ENCODE peak calls at places on chromosomes 11 and 22, in seven cellular contexts. C is NB4, V is AG10803, S is epithelial cell of esophagus, T is astrocyte of the cerebellum, R is fibroblast of lung, E is WERI-Rb-1. A is an unnamed sample.

GRCh38 chr11:69401715-69402114 is 79.7 kb upstream of the LINC01488 start:
- DNase-seq in C (peak), V (no peak), S (no peak), T (no peak), R (no peak), E (no peak), A (no peak)

GRCh38 chr11:2919188-2919587 is 10.0 kb downstream of the PHLDA2 start:
- DNase-seq in C (no peak), V (no peak), S (no peak), T (no peak), R (no peak), E (no peak), A (no peak)

GRCh38 chr11:34904421-34904950 is 11.7 kb downstream of the APIP start:
- DNase-seq in C (peak), V (no peak), S (peak), T (no peak), R (no peak), E (no peak), A (no peak)

GRCh38 chr22:49415219-49415951 is 412.3 kb downstream of the BRD1 start:
- DNase-seq in C (no peak), V (no peak), S (no peak), T (no peak), R (no peak), E (no peak), A (no peak)

GRCh38 chr22:45680932-45681700 is 9.5 kb downstream of the ATXN10 start:
- DNase-seq in C (no peak), V (peak), S (no peak), T (no peak), R (peak), E (no peak), A (no peak)

GRCh38 chr11:108474664-108475485 is 7.5 kb upstream of the C11orf65 start:
- DNase-seq in C (no peak), V (no peak), S (no peak), T (no peak), R (no peak), E (no peak), A (peak)

GRCh38 chr22:24208012-24208749 is 26.9 kb downstream of the SUSD2 start:
- DNase-seq in C (peak), V (peak), S (peak), T (peak), R (peak), E (no peak), A (peak)

GRCh38 chr22:21592422-21592821 is 24.9 kb downstream of the UBE2L3 start:
- DNase-seq in C (no peak), V (no peak), S (no peak), T (no peak), R (no peak), E (no peak), A (no peak)

GRCh38 chr22:50064453-50064852 is 6.4 kb upstream of the TTLL8 start:
- DNase-seq in C (no peak), V (no peak), S (no peak), T (no peak), R (no peak), E (no peak), A (no peak)

GRCh38 chr11:134862796-134863195 is 450.8 kb upstream of the B3GAT1 start:
- DNase-seq in C (no peak), V (no peak), S (no peak), T (no peak), R (no peak), E (no peak), A (no peak)

GRCh38 chr11:2250485-2250884 is 19.9 kb downstream of the ASCL2 start:
- DNase-seq in C (no peak), V (no peak), S (no peak), T (no peak), R (no peak), E (no peak), A (no peak)

GRCh38 chr22:38882480-38882879 is 10.5 kb upstream of the CBX6 start:
- DNase-seq in C (no peak), V (peak), S (no peak), T (no peak), R (no peak), E (no peak), A (no peak)

GRCh38 chr11:102138223-102138622 is 28.0 kb downstream of the YAP1 start:
- DNase-seq in C (no peak), V (no peak), S (no peak), T (no peak), R (peak), E (no peak), A (no peak)

GRCh38 chr11:122375687-122376399 is 259.8 kb upstream of the BLID start:
- DNase-seq in C (no peak), V (peak), S (peak), T (no peak), R (peak), E (no peak), A (no peak)

GRCh38 chr11:104694259-104695070 is 203.8 kb downstream of the CASP12 start:
- DNase-seq in C (peak), V (peak), S (peak), T (peak), R (peak), E (no peak), A (no peak)

GRCh38 chr22:45585437-45585755 is 82.7 kb downstream of the FBLN1 start:
- DNase-seq in C (no peak), V (peak), S (no peak), T (no peak), R (peak), E (no peak), A (no peak)

GRCh38 chr11:93732237-93732892 is 8.9 kb downstream of the TAF1D start:
- DNase-seq in C (no peak), V (no peak), S (no peak), T (no peak), R (no peak), E (no peak), A (no peak)

GRCh38 chr11:114738954-114739353 is 60.6 kb downstream of the NXPE2 start:
- DNase-seq in C (peak), V (peak), S (peak), T (peak), R (peak), E (peak), A (peak)

GRCh38 chr11:110356769-110357671 is 60.6 kb upstream of the RDX start:
- DNase-seq in C (no peak), V (peak), S (peak), T (no peak), R (peak), E (no peak), A (no peak)

GRCh38 chr11:100438366-100438765 is 248.7 kb upstream of the ARHGAP42 start:
- DNase-seq in C (no peak), V (no peak), S (no peak), T (no peak), R (no peak), E (no peak), A (no peak)

GRCh38 chr11:35752115-35752514 is 89.5 kb downstream of the TRIM44 start:
- DNase-seq in C (no peak), V (peak), S (peak), T (no peak), R (peak), E (no peak), A (no peak)

GRCh38 chr11:13316528-13316961 is 39.0 kb downstream of the BMAL1 start:
- DNase-seq in C (no peak), V (peak), S (peak), T (peak), R (peak), E (no peak), A (no peak)

GRCh38 chr22:29718949-29719893 is 582 bp upstream of the CABP7 start:
- DNase-seq in C (no peak), V (no peak), S (no peak), T (no peak), R (no peak), E (no peak), A (no peak)

GRCh38 chr11:57964660-57965059 is 59.0 kb upstream of the OR9Q1 start:
- DNase-seq in C (no peak), V (no peak), S (no peak), T (no peak), R (no peak), E (no peak), A (no peak)

GRCh38 chr22:45271667-45272188 is 13.0 kb upstream of the UPK3A start:
- DNase-seq in C (no peak), V (peak), S (no peak), T (no peak), R (no peak), E (peak), A (no peak)

GRCh38 chr22:39569066-39569465 is 1.5 kb upstream of the CACNA1I start:
- DNase-seq in C (no peak), V (no peak), S (no peak), T (no peak), R (no peak), E (no peak), A (no peak)

GRCh38 chr22:44831885-44832284 is 79.5 kb downstream of the ARHGAP8 start:
- DNase-seq in C (no peak), V (no peak), S (no peak), T (no peak), R (no peak), E (no peak), A (no peak)

GRCh38 chr22:44497218-44497903 is 672 bp downstream of the RTL6 start:
- DNase-seq in C (peak), V (peak), S (no peak), T (no peak), R (peak), E (peak), A (no peak)

GRCh38 chr11:72719144-72719543 is 33.1 kb downstream of the ARAP1 start:
- DNase-seq in C (peak), V (peak), S (no peak), T (peak), R (peak), E (no peak), A (no peak)

GRCh38 chr22:30187726-30188407 is 58.7 kb downstream of the LIF start:
- DNase-seq in C (no peak), V (peak), S (no peak), T (no peak), R (peak), E (no peak), A (peak)

GRCh38 chr11:12088047-12088481 is 22.3 kb upstream of the MICAL2 start:
- DNase-seq in C (peak), V (peak), S (peak), T (no peak), R (peak), E (peak), A (no peak)

GRCh38 chr11:124115782-124116616 is 749 bp downstream of the VWA5A start:
- DNase-seq in C (no peak), V (no peak), S (peak), T (no peak), R (no peak), E (no peak), A (no peak)

GRCh38 chr11:8066036-8066910 is 14.7 kb upstream of the TUB start:
- DNase-seq in C (no peak), V (no peak), S (no peak), T (no peak), R (peak), E (no peak), A (no peak)

GRCh38 chr11:30329150-30329940 is 6.4 kb downstream of the ARL14EP start:
- DNase-seq in C (no peak), V (no peak), S (peak), T (no peak), R (peak), E (no peak), A (no peak)

GRCh38 chr11:30328676-30329075 is 5.8 kb downstream of the ARL14EP start:
- DNase-seq in C (no peak), V (peak), S (no peak), T (no peak), R (peak), E (no peak), A (no peak)

DNA sequence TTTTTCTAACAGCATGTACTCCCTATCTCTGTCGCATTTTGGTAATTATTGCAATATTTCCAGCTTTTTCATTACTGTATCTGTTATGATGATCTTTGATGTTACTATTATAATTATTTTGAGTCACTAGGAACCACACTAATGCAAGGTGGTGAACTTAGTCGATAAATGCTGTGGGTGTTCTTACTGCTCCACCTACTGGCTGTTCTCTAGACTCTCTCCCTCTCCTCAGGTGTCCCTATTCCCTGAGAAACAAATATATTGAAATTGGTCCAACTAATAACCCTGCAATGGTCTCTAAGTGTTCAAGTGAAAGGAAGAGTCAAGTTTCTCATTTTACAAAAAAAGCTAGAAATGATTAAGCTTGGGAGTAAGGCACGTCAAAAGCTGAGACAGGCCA is 10.5 kb downstream of the ARL14EP start:
- DNase-seq in C (peak), V (no peak), S (peak), T (no peak), R (no peak), E (no peak), A (no peak)
- TF ChIP-seq CTCF in C (peak), V (peak), S (peak), T (peak), R (peak), E (peak), A (peak)

GRCh38 chr22:10780281-10780680 is 4747.7 kb upstream of the OR11H1 start:
- DNase-seq in C (no peak), V (no peak), S (no peak), T (no peak), R (no peak), E (no peak), A (no peak)
- H3K4me3 ChIP-seq in C (no peak), V (no peak), S (no peak), T (no peak), R (no peak), E (no peak), A (no peak)

GRCh38 chr11:74866557-74866956 is 82.3 kb downstream of the XRRA1 start:
- DNase-seq in C (no peak), V (no peak), S (no peak), T (no peak), R (no peak), E (no peak), A (no peak)

GRCh38 chr11:74871037-74871436 is 77.9 kb downstream of the XRRA1 start:
- DNase-seq in C (peak), V (no peak), S (no peak), T (no peak), R (no peak), E (no peak), A (no peak)

DNA sequence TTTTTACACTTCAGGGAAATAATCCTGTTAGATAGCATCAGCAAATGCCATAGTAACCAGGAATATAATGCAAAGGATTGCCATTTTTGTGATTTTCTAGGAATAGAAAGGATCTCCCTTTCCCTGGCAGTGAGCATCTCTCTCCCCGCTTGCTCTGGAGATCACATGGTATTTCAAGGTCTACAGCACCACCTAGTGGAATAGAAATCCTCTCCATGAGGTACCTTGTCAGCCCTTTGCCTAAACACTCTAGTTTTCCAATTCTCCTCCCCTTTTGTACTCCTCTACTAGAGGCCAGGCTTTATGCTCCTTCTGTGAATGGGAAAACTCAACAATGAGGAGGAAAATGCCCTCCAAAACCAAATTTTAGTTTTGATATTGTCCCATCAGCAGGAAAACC is 78.4 kb downstream of the XRRA1 start:
- DNase-seq in C (peak), V (peak), S (peak), T (peak), R (peak), E (peak), A (peak)
- TF ChIP-seq CTCF in C (peak), V (peak), S (peak), T (peak), R (peak), E (peak), A (peak)

GRCh38 chr22:35380537-35381423 is at the start of gene HMOX1:
- DNase-seq in C (peak), V (peak), S (peak), T (peak), R (peak), E (peak), A (peak)
- H3K4me3 ChIP-seq in C (peak), V (peak), S (peak), T (peak), R (peak), E (peak), A (peak)

GRCh38 chr11:47711816-47712215 is 3.4 kb downstream of the AGBL2 start:
- DNase-seq in C (no peak), V (no peak), S (no peak), T (no peak), R (no peak), E (no peak), A (no peak)

GRCh38 chr11:47714554-47715081 is 551 bp downstream of the AGBL2 start:
- DNase-seq in C (peak), V (peak), S (peak), T (no peak), R (peak), E (no peak), A (no peak)

GRCh38 chr11:47715082-47715669 is at the start of gene AGBL2:
- DNase-seq in C (peak), V (peak), S (peak), T (peak), R (peak), E (peak), A (no peak)

GRCh38 chr11:47720651-47721050 is 5.5 kb upstream of the AGBL2 start:
- DNase-seq in C (no peak), V (no peak), S (no peak), T (no peak), R (no peak), E (no peak), A (no peak)

DNA sequence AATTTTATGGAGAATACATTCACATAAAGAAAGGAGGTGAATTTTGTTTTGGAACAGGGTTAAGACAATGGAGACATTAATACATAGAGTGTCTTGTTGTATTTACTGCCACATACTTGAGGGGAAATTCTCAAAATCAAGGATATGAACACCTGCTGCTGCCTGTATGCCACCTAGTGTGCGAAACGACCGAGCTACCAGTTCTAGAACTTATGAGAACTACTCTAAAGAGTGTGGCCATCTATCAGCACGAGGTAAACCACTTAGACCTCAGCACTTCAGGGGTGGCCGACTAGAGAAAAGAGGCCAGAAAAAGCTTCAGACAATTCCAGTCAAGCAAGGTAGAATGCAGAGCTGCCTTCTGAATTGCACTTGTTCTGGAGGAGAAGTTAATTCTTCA is 1.5 kb upstream of the AGBL2 start:
- DNase-seq in C (peak), V (no peak), S (peak), T (no peak), R (no peak), E (no peak), A (no peak)
- TF ChIP-seq CTCF in C (no peak), V (no peak), S (peak), T (no peak), R (no peak), E (no peak), A (peak)

DNA sequence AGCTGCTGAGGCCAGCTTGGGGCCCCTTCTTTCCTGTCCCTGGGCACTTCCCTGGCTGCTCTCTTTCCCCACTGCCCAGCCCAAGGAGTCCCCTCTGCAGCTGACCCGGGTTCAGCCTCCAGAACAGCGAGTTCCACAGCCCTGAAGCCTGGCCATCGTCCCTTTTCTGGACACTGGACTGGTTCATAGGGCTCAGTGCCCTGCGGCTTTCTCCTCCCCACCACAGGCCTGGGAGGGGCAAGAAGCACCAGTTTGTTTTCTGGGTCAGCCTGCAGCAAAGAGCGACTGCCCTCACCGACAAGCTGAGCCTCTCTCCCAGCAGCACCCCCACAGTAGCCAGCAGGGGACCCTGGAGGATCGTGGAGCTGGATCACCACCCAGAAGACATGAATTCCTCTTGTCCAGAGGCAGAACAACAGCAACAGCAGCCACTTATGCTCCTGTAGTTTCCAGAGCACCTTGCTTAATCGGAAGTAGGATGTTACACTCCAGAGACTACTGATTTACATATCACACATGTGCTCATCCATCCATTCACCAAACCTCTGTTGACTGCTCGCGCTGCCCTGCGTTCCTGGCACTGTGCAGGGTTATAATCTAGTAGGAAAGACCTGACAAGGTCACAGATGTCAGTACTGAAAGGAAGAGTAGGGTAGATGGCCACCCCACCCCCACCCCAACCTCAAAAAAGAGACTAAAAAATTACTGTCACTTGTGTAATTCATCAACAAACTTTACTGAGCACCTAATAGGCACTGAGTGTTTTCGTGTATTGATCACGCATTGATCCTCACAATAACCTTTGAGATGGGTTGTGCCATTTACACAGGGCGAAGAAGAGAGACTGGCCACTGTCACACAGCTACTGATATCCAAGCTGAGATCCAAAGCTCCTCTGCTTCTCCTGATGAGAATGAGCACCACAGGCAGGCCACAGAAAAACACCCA is 13.0 kb upstream of the CXCR5 start:
- DNase-seq in C (peak), V (peak), S (no peak), T (no peak), R (peak), E (no peak), A (peak)
- H3K4me3 ChIP-seq in C (peak), V (no peak), S (no peak), T (no peak), R (no peak), E (no peak), A (peak)

DNA sequence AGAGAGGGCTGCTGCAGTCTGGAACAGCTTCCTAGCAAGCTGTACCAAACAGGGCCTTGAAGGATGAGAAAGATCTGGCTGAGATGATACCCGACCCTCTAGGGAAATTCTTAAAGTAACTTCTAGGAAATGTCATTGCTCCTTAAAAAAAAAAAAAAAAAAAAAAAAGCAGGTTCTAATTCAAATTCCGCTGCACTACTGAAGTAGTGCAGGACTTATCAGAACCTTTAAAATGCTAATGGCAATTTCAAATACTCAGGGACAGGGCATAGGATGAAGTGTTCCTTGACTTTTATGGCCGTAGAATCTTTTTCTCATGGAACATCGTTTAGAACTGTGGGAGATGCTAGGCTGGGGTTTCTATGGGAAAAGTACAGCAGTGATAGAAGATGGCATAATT is 13.1 kb downstream of the MIAT start:
- DNase-seq in C (no peak), V (no peak), S (no peak), T (no peak), R (no peak), E (no peak), A (no peak)
- TF ChIP-seq CTCF in C (no peak), V (no peak), S (no peak), T (no peak), R (no peak), E (no peak), A (no peak)